ENCODE peak calls at places on chromosomes 4 and X, in four cellular contexts. Z is AG08396, T is GM04503, D is left kidney. I is an unnamed sample.

GRCh38 chrX:106247162-106247561 is 79.1 kb downstream of the PWWP3B start:
- DNase-seq in Z (no peak), T (no peak), D (no peak), I (peak)

GRCh38 chr4:73589261-73589847 is 30.9 kb downstream of the RASSF6 start:
- DNase-seq in Z (no peak), T (peak), D (no peak), I (peak)

GRCh38 chr4:40909363-40909876 is 159.7 kb downstream of the NSUN7 start:
- DNase-seq in Z (peak), T (no peak), D (no peak), I (peak)

GRCh38 chr4:157741642-157742041 is 431.2 kb downstream of the GASK1B start:
- DNase-seq in Z (no peak), T (no peak), D (no peak), I (no peak)

GRCh38 chrX:80120335-80120734 is 105.8 kb downstream of the TBX22 start:
- DNase-seq in Z (no peak), T (no peak), D (no peak), I (no peak)

GRCh38 chr4:1449833-1450741 is 43.8 kb upstream of the NKX1-1 start:
- DNase-seq in Z (no peak), T (no peak), D (no peak), I (no peak)

GRCh38 chr4:111991797-111992196 is 153.5 kb upstream of the FAM241A start:
- DNase-seq in Z (peak), T (peak), D (peak), I (peak)

GRCh38 chr4:11152684-11153083 is 276.0 kb downstream of the HS3ST1 start:
- DNase-seq in Z (no peak), T (no peak), D (no peak), I (no peak)

GRCh38 chrX:140764401-140764919 is 54.9 kb downstream of the LINC00632 start:
- DNase-seq in Z (peak), T (no peak), D (peak), I (peak)

GRCh38 chrX:106302304-106302703 is 134.2 kb downstream of the PWWP3B start:
- DNase-seq in Z (no peak), T (no peak), D (no peak), I (no peak)

GRCh38 chr4:13088726-13089658 is 395.1 kb downstream of the RAB28 start:
- DNase-seq in Z (no peak), T (no peak), D (no peak), I (no peak)

GRCh38 chr4:38671594-38671943 is 7.6 kb downstream of the KLF3 start:
- DNase-seq in Z (no peak), T (no peak), D (no peak), I (no peak)

GRCh38 chr4:79272761-79273160 is 53.1 kb downstream of the NAA11 start:
- DNase-seq in Z (no peak), T (no peak), D (no peak), I (no peak)

GRCh38 chr4:48698029-48698901 is 81.8 kb downstream of the FRYL start:
- DNase-seq in Z (peak), T (peak), D (peak), I (peak)

GRCh38 chr4:7134737-7135388 is 57.5 kb upstream of the SORCS2 start:
- DNase-seq in Z (peak), T (peak), D (no peak), I (peak)

GRCh38 chr4:38069271-38069760 is 109.1 kb downstream of the PTTG2 start:
- DNase-seq in Z (peak), T (no peak), D (peak), I (no peak)

GRCh38 chr4:109559625-109559982 is 442 bp upstream of the MCUB start:
- DNase-seq in Z (peak), T (no peak), D (no peak), I (no peak)

GRCh38 chrX:46140272-46140671 is 404.9 kb downstream of the ZNF674 start:
- DNase-seq in Z (no peak), T (no peak), D (no peak), I (peak)

GRCh38 chr4:84615355-84615754 is 32.4 kb downstream of the CDS1 start:
- DNase-seq in Z (no peak), T (no peak), D (no peak), I (no peak)

GRCh38 chr4:54226399-54227260 is 2.5 kb upstream of the PDGFRA start:
- DNase-seq in Z (peak), T (no peak), D (peak), I (peak)

GRCh38 chr4:141541851-141542250 is 94.5 kb upstream of the IL15 start:
- DNase-seq in Z (no peak), T (no peak), D (no peak), I (no peak)

GRCh38 chr4:156677656-156678055 is 293.9 kb downstream of the PDGFC start:
- DNase-seq in Z (no peak), T (no peak), D (peak), I (no peak)

GRCh38 chr4:106409901-106410889 is 41.6 kb upstream of the GIMD1 start:
- DNase-seq in Z (no peak), T (no peak), D (no peak), I (peak)

GRCh38 chr4:108107729-108108382 is 60.9 kb downstream of the LEF1 start:
- DNase-seq in Z (no peak), T (no peak), D (no peak), I (no peak)

GRCh38 chr4:47698837-47699236 is 139.0 kb downstream of the CORIN start:
- DNase-seq in Z (no peak), T (no peak), D (no peak), I (no peak)

GRCh38 chrX:14923761-14924160 is 50.5 kb downstream of the MOSPD2 start:
- DNase-seq in Z (no peak), T (no peak), D (no peak), I (no peak)

I was measured in foreskin fibroblast.